ENCODE peak calls at places on chromosomes 12 and 14, in seven cellular contexts. One of them, this sample, is unnamed.
A peak's percentile ranks its signal among the peaks of the same experiment; 100 is the strongest.

GRCh38 chr14:61456720-61457119 is 135.3 kb downstream of the PRKCH start:
- DNase-seq in transverse colon: peak; percentile 86
- DNase-seq in heart left ventricle: peak; percentile 85
- DNase-seq in SK-N-SH: peak; percentile 60
- DNase-seq in body of pancreas: peak; percentile 85
- DNase-seq in uterus: peak; percentile 71
- DNase-seq in GM23338: peak; percentile 85
- DNase-seq in this sample: peak; percentile 81

GRCh38 chr14:92391746-92392145 is 68.8 kb downstream of the SLC24A4 start:
- DNase-seq in transverse colon: no peak
- DNase-seq in heart left ventricle: no peak
- DNase-seq in SK-N-SH: no peak
- DNase-seq in body of pancreas: no peak
- DNase-seq in uterus: no peak
- DNase-seq in GM23338: no peak
- DNase-seq in this sample: no peak

GRCh38 chr14:45902241-45902640 is 649.2 kb upstream of the MIS18BP1 start:
- DNase-seq in transverse colon: no peak
- DNase-seq in heart left ventricle: no peak
- DNase-seq in SK-N-SH: no peak
- DNase-seq in body of pancreas: no peak
- DNase-seq in uterus: no peak
- DNase-seq in GM23338: no peak
- DNase-seq in this sample: no peak

GRCh38 chr14:54567634-54568561 is 970 bp downstream of the SAMD4A start:
- DNase-seq in transverse colon: peak; percentile 49
- DNase-seq in heart left ventricle: peak; percentile 38
- DNase-seq in SK-N-SH: peak; percentile 78
- DNase-seq in body of pancreas: peak; percentile 60
- DNase-seq in uterus: peak; percentile 55
- DNase-seq in GM23338: peak; percentile 81
- DNase-seq in this sample: peak; percentile 50

GRCh38 chr14:103149351-103149750 is 26.1 kb downstream of the TNFAIP2 start:
- DNase-seq in transverse colon: no peak
- DNase-seq in heart left ventricle: no peak
- DNase-seq in SK-N-SH: no peak
- DNase-seq in body of pancreas: no peak
- DNase-seq in uterus: no peak
- DNase-seq in GM23338: no peak
- DNase-seq in this sample: no peak

GRCh38 chr12:89395712-89396111 is 43.4 kb upstream of the DUSP6 start:
- DNase-seq in transverse colon: no peak
- DNase-seq in heart left ventricle: no peak
- DNase-seq in SK-N-SH: no peak
- DNase-seq in body of pancreas: no peak
- DNase-seq in uterus: no peak
- DNase-seq in GM23338: no peak
- DNase-seq in this sample: no peak

GRCh38 chr14:22276913-22277816 is 311.9 kb downstream of the DAD1 start:
- DNase-seq in transverse colon: no peak
- DNase-seq in heart left ventricle: no peak
- DNase-seq in SK-N-SH: peak; percentile 3
- DNase-seq in body of pancreas: no peak
- DNase-seq in uterus: no peak
- DNase-seq in GM23338: peak; percentile 57
- DNase-seq in this sample: no peak

GRCh38 chr14:37546621-37547447 is 48.2 kb downstream of the FOXA1 start:
- DNase-seq in transverse colon: no peak
- DNase-seq in heart left ventricle: no peak
- DNase-seq in SK-N-SH: no peak
- DNase-seq in body of pancreas: no peak
- DNase-seq in uterus: no peak
- DNase-seq in GM23338: no peak
- DNase-seq in this sample: peak; percentile 33

GRCh38 chr12:72323881-72324280 is 51.7 kb downstream of the TRHDE start:
- DNase-seq in transverse colon: no peak
- DNase-seq in heart left ventricle: no peak
- DNase-seq in SK-N-SH: no peak
- DNase-seq in body of pancreas: no peak
- DNase-seq in uterus: no peak
- DNase-seq in GM23338: no peak
- DNase-seq in this sample: no peak

GRCh38 chr12:123492290-123492689 is 34.4 kb downstream of the SNRNP35 start:
- DNase-seq in transverse colon: no peak
- DNase-seq in heart left ventricle: no peak
- DNase-seq in SK-N-SH: no peak
- DNase-seq in body of pancreas: no peak
- DNase-seq in uterus: no peak
- DNase-seq in GM23338: no peak
- DNase-seq in this sample: no peak

GRCh38 chr12:123491056-123491455 is 33.1 kb downstream of the SNRNP35 start:
- DNase-seq in transverse colon: no peak
- DNase-seq in heart left ventricle: no peak
- DNase-seq in SK-N-SH: no peak
- DNase-seq in body of pancreas: no peak
- DNase-seq in uterus: no peak
- DNase-seq in GM23338: no peak
- DNase-seq in this sample: no peak

GRCh38 chr12:123497065-123497464 is 36.5 kb downstream of the RILPL1 start:
- DNase-seq in transverse colon: no peak
- DNase-seq in heart left ventricle: no peak
- DNase-seq in SK-N-SH: no peak
- DNase-seq in body of pancreas: no peak
- DNase-seq in uterus: no peak
- DNase-seq in GM23338: no peak
- DNase-seq in this sample: no peak

GRCh38 chr12:123491481-123491880 is 33.5 kb downstream of the SNRNP35 start:
- DNase-seq in transverse colon: no peak
- DNase-seq in heart left ventricle: no peak
- DNase-seq in SK-N-SH: no peak
- DNase-seq in body of pancreas: no peak
- DNase-seq in uterus: no peak
- DNase-seq in GM23338: no peak
- DNase-seq in this sample: no peak

DNA sequence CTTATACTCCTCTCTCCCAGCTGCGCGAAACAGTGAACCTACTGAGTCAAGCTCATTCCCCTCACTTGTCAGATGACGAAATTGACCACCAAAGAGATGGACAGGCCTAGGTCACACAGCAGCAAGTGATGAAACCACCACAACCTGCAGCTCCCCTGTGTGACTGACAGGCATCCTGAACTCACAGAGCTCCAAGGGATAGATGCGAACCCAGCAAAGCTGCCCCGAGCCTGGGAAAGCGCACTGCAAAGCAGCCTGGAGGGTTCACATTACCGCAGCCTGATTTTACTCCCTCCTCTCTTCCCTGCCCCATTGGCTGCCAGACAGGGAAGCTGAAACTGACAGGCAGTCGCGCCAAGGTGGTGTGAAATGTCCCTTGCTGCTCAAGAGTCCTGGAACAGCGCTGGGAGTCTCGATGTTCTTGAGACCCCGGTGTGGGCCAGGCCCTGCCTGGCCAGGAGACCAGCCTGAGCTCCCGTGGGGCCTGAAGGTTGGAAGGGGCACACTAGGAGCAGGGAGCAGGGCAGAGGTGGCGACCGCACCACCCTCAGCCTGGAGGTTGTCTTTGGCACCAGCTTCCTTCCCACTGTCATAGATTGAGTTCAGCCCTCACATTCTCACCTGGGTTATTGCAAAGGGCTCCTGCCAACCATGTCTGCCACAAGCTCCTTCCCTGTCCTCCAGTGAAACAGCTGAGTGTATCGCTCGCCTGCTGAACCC is 36.3 kb downstream of the SNRNP35 start:
- DNase-seq in transverse colon: no peak
- DNase-seq in heart left ventricle: no peak
- DNase-seq in SK-N-SH: no peak
- DNase-seq in body of pancreas: no peak
- DNase-seq in uterus: no peak
- DNase-seq in GM23338: peak; percentile 37
- DNase-seq in this sample: no peak
- H3K27ac ChIP-seq in transverse colon: no peak overlapping the region
- H3K27ac ChIP-seq in heart left ventricle: peak overlapping the region; percentile 3
- H3K27ac ChIP-seq in SK-N-SH: no peak overlapping the region
- H3K27ac ChIP-seq in body of pancreas: no peak overlapping the region
- H3K27ac ChIP-seq in uterus: no peak overlapping the region
- H3K27ac ChIP-seq in GM23338: peak overlapping the region; percentile 32
- H3K27ac ChIP-seq in this sample: no peak overlapping the region

GRCh38 chr12:119645535-119646059 is 22.3 kb upstream of the PRKAB1 start:
- DNase-seq in transverse colon: no peak
- DNase-seq in heart left ventricle: no peak
- DNase-seq in SK-N-SH: no peak
- DNase-seq in body of pancreas: no peak
- DNase-seq in uterus: no peak
- DNase-seq in GM23338: no peak
- DNase-seq in this sample: no peak

GRCh38 chr12:119644930-119645329 is 23.0 kb upstream of the PRKAB1 start:
- DNase-seq in transverse colon: no peak
- DNase-seq in heart left ventricle: no peak
- DNase-seq in SK-N-SH: no peak
- DNase-seq in body of pancreas: no peak
- DNase-seq in uterus: no peak
- DNase-seq in GM23338: no peak
- DNase-seq in this sample: no peak

GRCh38 chr12:119642986-119643385 is 24.9 kb upstream of the PRKAB1 start:
- DNase-seq in transverse colon: no peak
- DNase-seq in heart left ventricle: no peak
- DNase-seq in SK-N-SH: no peak
- DNase-seq in body of pancreas: no peak
- DNase-seq in uterus: no peak
- DNase-seq in GM23338: peak; percentile 69
- DNase-seq in this sample: no peak
- TF ChIP-seq CTCF in transverse colon: peak; percentile 8
- TF ChIP-seq CTCF in heart left ventricle: no peak
- TF ChIP-seq CTCF in SK-N-SH: peak; percentile 56
- TF ChIP-seq CTCF in body of pancreas: no peak
- TF ChIP-seq CTCF in uterus: no peak
- TF ChIP-seq CTCF in GM23338: peak; percentile 90
- TF ChIP-seq CTCF in this sample: no peak

GRCh38 chr14:100861188-100861936 is 35.4 kb downstream of the MEG3 start:
- DNase-seq in transverse colon: no peak
- DNase-seq in heart left ventricle: no peak
- DNase-seq in SK-N-SH: no peak
- DNase-seq in body of pancreas: no peak
- DNase-seq in uterus: no peak
- DNase-seq in GM23338: no peak
- DNase-seq in this sample: no peak
- H3K36me3 ChIP-seq in transverse colon: no peaks in the 10 kb centered on the region
- H3K36me3 ChIP-seq in heart left ventricle: no peaks in the 10 kb centered on the region
- H3K36me3 ChIP-seq in SK-N-SH: no peaks in the 10 kb centered on the region
- H3K36me3 ChIP-seq in body of pancreas: no peaks in the 10 kb centered on the region
- H3K36me3 ChIP-seq in uterus: no peaks in the 10 kb centered on the region
- H3K36me3 ChIP-seq in GM23338: no peaks in the 10 kb centered on the region
- H3K36me3 ChIP-seq in this sample: no peaks in the 10 kb centered on the region

GRCh38 chr14:69317392-69317755 is 57.4 kb downstream of the GALNT16 start:
- DNase-seq in transverse colon: no peak
- DNase-seq in heart left ventricle: no peak
- DNase-seq in SK-N-SH: no peak
- DNase-seq in body of pancreas: no peak
- DNase-seq in uterus: no peak
- DNase-seq in GM23338: no peak
- DNase-seq in this sample: no peak
- H3K27ac ChIP-seq in transverse colon: peak overlapping the region; percentile 62
- H3K27ac ChIP-seq in heart left ventricle: no peak overlapping the region
- H3K27ac ChIP-seq in SK-N-SH: peak overlapping the region; percentile 39
- H3K27ac ChIP-seq in body of pancreas: no peak overlapping the region
- H3K27ac ChIP-seq in uterus: peak overlapping the region; percentile 64
- H3K27ac ChIP-seq in GM23338: no peak overlapping the region
- H3K27ac ChIP-seq in this sample: peak overlapping the region; percentile 71

GRCh38 chr12:94100990-94101901 is 47.1 kb upstream of the PLXNC1 start:
- DNase-seq in transverse colon: peak; percentile 85
- DNase-seq in heart left ventricle: peak; percentile 79
- DNase-seq in SK-N-SH: peak; percentile 88
- DNase-seq in body of pancreas: peak; percentile 73
- DNase-seq in uterus: peak; percentile 72
- DNase-seq in GM23338: peak; percentile 87
- DNase-seq in this sample: peak; percentile 76
- TF ChIP-seq CTCF in transverse colon: peak; percentile 93
- TF ChIP-seq CTCF in heart left ventricle: peak; percentile 92
- TF ChIP-seq CTCF in SK-N-SH: peak; percentile 84
- TF ChIP-seq CTCF in body of pancreas: peak; percentile 86
- TF ChIP-seq CTCF in uterus: peak; percentile 96
- TF ChIP-seq CTCF in GM23338: peak; percentile 73
- TF ChIP-seq CTCF in this sample: peak; percentile 78

GRCh38 chr14:21078287-21078686 is 8.2 kb downstream of the ARHGEF40 start:
- DNase-seq in transverse colon: no peak
- DNase-seq in heart left ventricle: no peak
- DNase-seq in SK-N-SH: no peak
- DNase-seq in body of pancreas: no peak
- DNase-seq in uterus: no peak
- DNase-seq in GM23338: no peak
- DNase-seq in this sample: no peak
- H3K36me3 ChIP-seq in transverse colon: no peaks in the 10 kb centered on the region
- H3K36me3 ChIP-seq in heart left ventricle: peaks cover 98% of the 10 kb centered on the region
- H3K36me3 ChIP-seq in SK-N-SH: peaks cover 76% of the 10 kb centered on the region
- H3K36me3 ChIP-seq in body of pancreas: peaks cover 17% of the 10 kb centered on the region
- H3K36me3 ChIP-seq in uterus: no peaks in the 10 kb centered on the region
- H3K36me3 ChIP-seq in GM23338: peaks cover 20% of the 10 kb centered on the region
- H3K36me3 ChIP-seq in this sample: peaks cover 27% of the 10 kb centered on the region

DNA sequence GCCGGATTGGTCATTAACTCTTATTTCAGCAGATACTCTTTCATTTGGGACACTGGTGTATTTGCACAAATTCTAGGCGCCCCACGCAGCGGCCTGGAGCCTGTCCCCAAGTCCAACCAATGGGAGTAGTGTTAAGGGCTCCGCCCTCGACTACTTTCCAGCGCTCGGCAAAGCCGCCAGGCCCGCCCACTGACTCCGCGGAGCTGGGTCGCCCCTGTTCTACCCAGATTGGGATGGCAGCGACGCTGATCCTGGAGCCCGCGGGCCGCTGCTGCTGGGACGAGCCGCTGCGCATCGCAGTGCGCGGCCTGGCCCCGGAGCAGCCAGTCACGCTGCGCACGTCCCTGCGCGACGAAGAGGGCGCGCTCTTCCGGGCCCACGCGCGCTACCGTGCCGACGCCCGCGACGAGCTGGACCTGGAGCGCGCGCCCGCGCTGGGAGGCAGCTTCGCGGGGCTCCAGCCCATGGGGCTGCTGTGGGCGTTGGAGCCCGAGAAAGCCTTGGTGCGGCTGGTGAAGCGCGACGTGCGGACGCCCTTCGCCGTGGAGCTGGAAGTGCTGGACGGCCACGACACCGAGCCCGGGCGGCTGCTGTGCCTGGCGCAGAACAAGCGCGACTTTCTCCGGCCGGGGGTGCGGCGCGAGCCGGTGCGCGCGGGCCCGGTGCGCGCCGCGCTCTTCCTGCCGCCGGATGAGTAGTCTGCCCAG is at the start of gene ACOT6:
- DNase-seq in transverse colon: peak; percentile 75
- DNase-seq in heart left ventricle: peak; percentile 63
- DNase-seq in SK-N-SH: peak; percentile 90
- DNase-seq in body of pancreas: peak; percentile 77
- DNase-seq in uterus: peak; percentile 65
- DNase-seq in GM23338: peak; percentile 94
- DNase-seq in this sample: peak; percentile 76
- H3K27ac ChIP-seq in transverse colon: peak within 1 kb of the TSS; percentile 83
- H3K27ac ChIP-seq in heart left ventricle: peak within 1 kb of the TSS; percentile 63
- H3K27ac ChIP-seq in SK-N-SH: peak within 1 kb of the TSS; percentile 31
- H3K27ac ChIP-seq in body of pancreas: peak within 1 kb of the TSS; percentile 55
- H3K27ac ChIP-seq in uterus: peak within 1 kb of the TSS; percentile 84
- H3K27ac ChIP-seq in GM23338: no peak within 1 kb of the TSS
- H3K27ac ChIP-seq in this sample: peak within 1 kb of the TSS; percentile 91

This sample was measured in lung.